ENCODE peak calls at places on chromosome 7, in four cellular contexts. E is astrocyte, R is spleen, T is WERI-Rb-1. V is an unnamed sample.

GRCh38 chr7:79520543-79520942 is 67.1 kb upstream of the MAGI2 start:
- DNase-seq in E (no peak), T (no peak), R (no peak), V (no peak)

GRCh38 chr7:76191783-76192240 is 9.9 kb upstream of the SRRM3 start:
- DNase-seq in T (peak), R (no peak), E (peak), V (no peak)

GRCh38 chr7:129843365-129843898 is 109.3 kb downstream of the UBE2H start:
- DNase-seq in E (no peak), T (no peak), R (no peak), V (no peak)

GRCh38 chr7:72326365-72326764 is 85.8 kb downstream of the CALN1 start:
- DNase-seq in R (no peak), T (no peak), E (no peak), V (no peak)

GRCh38 chr7:8044761-8045430 is 76.3 kb downstream of the GLCCI1 start:
- DNase-seq in R (no peak), E (no peak), T (no peak), V (no peak)

GRCh38 chr7:36723951-36724664 is at the start of gene AOAH:
- DNase-seq in R (peak), T (no peak), E (no peak), V (peak)

GRCh38 chr7:154578351-154578750 is 424.6 kb downstream of the PAXIP1 start:
- DNase-seq in R (no peak), T (no peak), E (peak), V (no peak)

GRCh38 chr7:21169667-21170605 is 257.9 kb upstream of the SP4 start:
- DNase-seq in E (no peak), T (no peak), R (no peak), V (no peak)

GRCh38 chr7:148524479-148525173 is 65.9 kb upstream of the C7orf33 start:
- DNase-seq in R (no peak), T (no peak), E (no peak), V (no peak)

GRCh38 chr7:148515728-148516715 is 74.5 kb upstream of the C7orf33 start:
- DNase-seq in T (no peak), E (peak), R (no peak), V (no peak)

GRCh38 chr7:148523550-148523949 is 67.0 kb upstream of the C7orf33 start:
- DNase-seq in T (no peak), E (no peak), R (no peak), V (no peak)

DNA sequence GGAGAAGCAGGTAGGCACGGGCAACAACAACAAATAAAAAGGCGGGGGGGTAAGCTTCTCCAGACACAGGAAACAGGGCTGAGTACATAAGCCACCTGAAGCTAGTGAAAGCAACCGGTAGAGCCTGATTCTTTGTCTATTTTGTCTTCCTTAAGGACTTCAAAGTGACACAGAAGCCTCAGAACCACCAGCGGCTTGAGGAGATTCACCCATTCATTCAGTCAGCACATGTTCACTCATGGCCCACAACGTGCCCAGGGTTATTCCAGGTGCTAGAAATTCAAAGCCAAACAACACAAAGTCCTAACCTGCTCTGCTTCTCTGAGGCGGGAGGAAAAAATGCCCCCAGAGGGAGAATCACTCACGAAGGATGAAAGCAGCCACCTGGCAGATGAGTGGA is 69.3 kb upstream of the C7orf33 start:
- DNase-seq in R (no peak), E (no peak), T (peak), V (no peak)
- TF ChIP-seq CTCF in R (no peak), E (no peak), T (no peak), V (no peak)

DNA sequence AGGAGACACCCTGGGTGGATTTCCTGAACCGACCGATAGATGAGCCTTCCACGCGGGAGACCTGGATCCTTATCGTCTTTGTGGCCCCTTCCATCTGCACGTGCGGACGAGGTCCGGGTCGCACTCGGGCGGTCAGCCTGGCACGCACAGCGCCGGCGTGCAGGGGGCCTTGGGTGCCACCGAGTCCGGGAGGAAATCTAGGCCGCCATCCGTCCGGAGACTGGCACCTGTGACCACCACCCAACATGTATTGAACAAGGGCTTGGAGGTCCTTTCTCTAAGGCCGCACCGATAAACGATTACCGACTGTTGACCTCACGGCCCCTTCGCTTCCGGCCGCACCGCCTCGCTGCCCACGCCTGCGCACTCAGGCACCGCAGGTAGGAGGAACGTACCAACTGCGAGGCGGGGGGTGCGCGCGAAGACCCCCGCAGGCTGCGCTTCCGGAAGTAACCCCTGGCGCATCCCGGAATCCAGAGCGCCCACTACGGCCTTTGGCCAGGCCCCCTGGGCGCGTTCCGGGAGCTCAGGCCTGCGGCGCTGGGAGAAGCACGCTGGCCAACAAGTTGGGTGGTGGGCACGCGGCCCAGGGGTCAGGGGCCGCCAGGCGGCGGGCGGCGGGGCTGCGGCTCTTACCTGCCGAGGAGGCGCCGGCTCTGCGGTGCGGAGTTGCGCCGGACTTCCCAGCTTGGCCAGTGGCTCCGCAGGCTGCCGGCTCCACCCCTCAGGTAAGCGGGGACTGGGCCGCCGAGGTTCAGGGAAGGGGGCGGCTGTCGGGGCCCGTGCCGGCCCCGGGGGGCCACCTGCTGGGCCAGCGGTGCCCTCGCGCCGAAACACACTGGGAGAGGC is at the start of the genes ACTR3C and LRRC61:
- DNase-seq in E (no peak), T (peak), R (peak), V (peak)
- TF ChIP-seq CTCF in E (no peak), T (peak), R (peak), V (peak)

GRCh38 chr7:231030-231857 is 38.9 kb downstream of the FAM20C start:
- DNase-seq in R (no peak), T (no peak), E (no peak), V (no peak)
- TF ChIP-seq CTCF in R (no peak), T (peak), E (no peak), V (no peak)

GRCh38 chr7:12385364-12385786 is 18.3 kb downstream of the VWDE start:
- DNase-seq in R (no peak), T (peak), E (no peak), V (no peak)

GRCh38 chr7:12391922-12392615 is 11.6 kb downstream of the VWDE start:
- DNase-seq in E (no peak), R (no peak), T (no peak), V (no peak)

GRCh38 chr7:12386237-12386839 is 17.3 kb downstream of the VWDE start:
- DNase-seq in R (no peak), E (no peak), T (no peak), V (no peak)

DNA sequence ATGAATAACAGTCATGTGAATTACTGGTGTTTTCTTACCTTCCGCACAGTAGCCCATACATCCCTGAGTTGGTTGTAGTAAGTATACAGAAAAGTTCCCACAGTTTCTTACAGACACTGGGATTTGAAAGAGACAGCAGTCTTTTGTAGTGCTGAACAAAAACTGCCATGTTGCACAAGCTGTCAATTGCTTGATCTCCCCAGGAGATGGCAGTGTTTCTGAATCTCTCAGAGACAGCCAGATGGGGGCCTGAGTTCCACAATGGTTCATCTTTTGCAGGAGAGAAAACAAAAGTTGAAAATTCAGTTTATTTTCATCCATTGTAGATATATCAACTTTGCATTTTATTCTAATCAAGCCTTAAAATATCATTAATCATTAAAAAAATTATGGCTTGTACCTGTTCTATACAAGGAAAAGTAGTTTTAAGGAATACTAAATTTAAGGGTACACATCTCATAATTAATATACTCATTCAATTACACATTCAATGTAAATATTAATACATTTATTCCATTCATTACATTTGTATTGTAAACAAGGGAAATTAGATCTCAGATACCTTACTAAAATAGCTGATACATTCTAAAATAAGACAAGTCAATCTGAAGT is 14.5 kb downstream of the VWDE start:
- DNase-seq in T (peak), R (no peak), E (peak), V (peak)
- TF ChIP-seq CTCF in T (peak), R (peak), E (peak), V (peak)

DNA sequence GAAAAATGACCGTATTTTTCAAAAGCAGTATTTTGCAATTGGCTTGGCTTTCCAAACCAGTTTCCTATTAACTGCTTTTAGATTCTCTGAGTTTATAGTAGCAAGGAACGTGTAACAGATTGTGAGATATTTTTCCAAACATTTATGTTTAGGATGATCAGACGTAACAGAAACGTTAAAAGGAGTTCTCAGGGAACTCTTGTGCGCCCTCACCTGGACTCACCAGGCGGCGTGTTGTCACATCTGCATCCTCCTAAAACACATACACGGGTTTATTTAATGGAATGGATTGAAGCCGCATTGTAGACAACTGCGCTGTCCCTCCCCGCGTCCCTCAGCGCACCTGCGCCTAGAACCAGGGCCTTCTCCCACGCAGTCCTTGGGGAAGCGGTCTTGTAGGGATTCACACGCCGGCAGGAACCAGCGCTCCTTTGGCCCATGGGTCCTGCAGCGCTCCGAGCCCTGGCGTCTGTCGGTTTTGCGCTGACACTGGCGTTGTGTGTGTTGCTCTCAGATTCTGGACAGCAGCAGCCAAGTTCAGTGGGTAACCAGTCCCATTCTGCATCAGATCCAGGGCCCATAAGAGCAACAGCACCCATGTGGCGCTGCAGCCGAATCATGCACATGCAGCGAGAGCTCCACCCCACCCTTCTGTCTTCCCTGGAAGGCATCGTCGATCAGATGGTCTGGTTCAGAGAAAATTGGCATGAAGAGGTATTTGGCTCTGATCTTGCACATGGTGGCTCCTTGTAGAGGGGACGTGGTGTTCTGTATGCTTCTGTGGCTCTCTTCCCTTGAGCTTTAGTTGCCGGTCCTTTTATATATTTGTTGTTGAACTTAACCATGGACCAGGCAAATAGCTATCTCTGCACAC is 114.9 kb downstream of the TRRAP start:
- DNase-seq in T (no peak), R (no peak), E (no peak), V (no peak)
- TF ChIP-seq CTCF in T (peak), R (no peak), E (no peak), V (no peak)

GRCh38 chr7:28411876-28412662 is at the start of gene CREB5:
- DNase-seq in E (no peak), R (no peak), T (no peak), V (peak)
- TF ChIP-seq CTCF in E (peak), R (no peak), T (peak), V (peak)

DNA sequence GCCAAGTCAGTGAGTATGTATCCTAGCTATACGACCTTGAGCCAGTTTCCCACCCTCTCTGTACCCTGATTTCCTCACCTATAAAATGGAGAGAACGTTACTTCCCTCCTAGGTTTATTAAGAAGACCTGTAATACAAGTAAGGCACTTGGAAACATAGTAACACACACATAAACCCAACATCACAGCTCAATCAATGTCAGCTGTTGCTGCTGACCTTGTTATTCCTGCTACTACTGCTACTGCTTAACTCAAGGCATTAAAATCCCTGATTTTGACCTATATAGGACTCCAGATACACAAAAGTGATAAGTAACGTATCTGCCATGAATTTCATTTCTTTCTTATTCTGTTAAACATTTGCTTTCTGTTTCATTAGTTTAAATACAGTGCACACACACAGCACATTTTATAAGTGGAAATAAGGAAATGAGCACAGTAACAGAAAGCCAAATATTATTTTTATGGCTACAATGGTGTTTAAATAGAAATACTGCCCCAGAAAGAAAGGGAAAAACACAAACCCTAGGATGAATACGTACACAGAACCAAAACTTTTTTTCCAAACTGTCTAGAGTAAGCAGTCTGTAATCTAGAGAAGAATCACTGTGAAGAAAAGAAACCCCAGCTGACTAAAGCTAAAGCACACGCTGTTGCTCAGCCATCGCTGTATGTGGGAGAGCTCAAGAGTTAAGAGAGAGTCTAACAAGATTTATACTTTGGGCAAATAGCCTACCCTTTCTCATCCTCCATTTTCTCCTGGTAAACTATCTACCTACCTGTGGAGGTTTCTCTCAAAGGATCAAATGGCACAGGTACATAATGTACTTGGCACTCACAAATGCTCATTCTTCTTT is 19.0 kb downstream of the NAPEPLD start:
- DNase-seq in T (no peak), R (no peak), E (no peak), V (no peak)
- TF ChIP-seq CTCF in T (no peak), R (no peak), E (no peak), V (no peak)

GRCh38 chr7:116583653-116584052 is 58.8 kb downstream of the CAV1 start:
- DNase-seq in R (no peak), T (no peak), E (no peak), V (peak)
- TF ChIP-seq CTCF in R (no peak), T (no peak), E (no peak), V (no peak)

V was measured in GM13977.